ENCODE peak calls at places on chromosomes 11 and 22, in five cellular contexts. F, B, X, V and W are unnamed samples.

GRCh38 chr11:35549787-35550186 is 24.4 kb upstream of the PAMR1 start:
- DNase-seq in B (no peak), X (no peak), V (no peak), F (no peak), W (no peak)

GRCh38 chr11:46710821-46711269 is 8.2 kb upstream of the F2 start:
- DNase-seq in F (no peak), B (peak), V (peak), X (no peak), W (no peak)

GRCh38 chr22:20238567-20239062 is 29.5 kb downstream of the RTN4R start:
- DNase-seq in B (peak), V (no peak), X (peak), F (peak), W (peak)

GRCh38 chr22:49203091-49203862 is 624.4 kb downstream of the BRD1 start:
- DNase-seq in F (peak), V (peak), B (no peak), X (peak), W (no peak)

GRCh38 chr11:114237321-114238280 is 58.6 kb upstream of the NNMT start:
- DNase-seq in V (no peak), F (no peak), B (no peak), X (peak), W (no peak)

GRCh38 chr22:23401111-23401909 is 178.8 kb downstream of the IGLL1 start:
- DNase-seq in V (peak), B (no peak), F (no peak), X (no peak), W (no peak)

GRCh38 chr11:111334495-111335123 is 36.3 kb downstream of the POU2AF3 start:
- DNase-seq in X (no peak), B (peak), F (peak), V (no peak), W (peak)

GRCh38 chr11:74380746-74381439 is 17.3 kb downstream of the PGM2L1 start:
- DNase-seq in X (no peak), F (peak), B (peak), V (no peak), W (peak)

GRCh38 chr11:36411202-36411640 is 98.9 kb downstream of the TRAF6 start:
- DNase-seq in F (peak), X (peak), V (no peak), B (peak), W (no peak)

GRCh38 chr11:10201343-10201742 is 92.7 kb downstream of the SBF2 start:
- DNase-seq in F (no peak), V (no peak), X (no peak), B (no peak), W (no peak)

GRCh38 chr11:7384691-7385090 is 100.6 kb upstream of the OLFML1 start:
- DNase-seq in X (no peak), B (no peak), V (no peak), F (no peak), W (no peak)

GRCh38 chr22:39979048-39979447 is 15.7 kb upstream of the FAM83F start:
- DNase-seq in V (no peak), F (no peak), B (no peak), X (no peak), W (no peak)

GRCh38 chr22:38756631-38757463 is 1.0 kb upstream of the SUN2 start:
- DNase-seq in F (no peak), X (peak), V (no peak), B (peak), W (no peak)

GRCh38 chr11:103257360-103257759 is 148.1 kb downstream of the DYNC2H1 start:
- DNase-seq in X (no peak), B (no peak), F (no peak), V (no peak), W (no peak)

GRCh38 chr22:39959640-39960447 is at the start of gene TMA7B:
- DNase-seq in B (no peak), V (no peak), F (peak), X (peak), W (no peak)

GRCh38 chr11:126102436-126102894 is 39.8 kb upstream of the CDON start:
- DNase-seq in X (no peak), B (peak), V (no peak), F (peak), W (peak)

GRCh38 chr22:43007519-43008102 is 7.3 kb downstream of the PACSIN2 start:
- DNase-seq in F (peak), B (peak), X (no peak), V (no peak), W (no peak)

GRCh38 chr22:31537019-31537535 is 40.7 kb downstream of the SFI1 start:
- DNase-seq in V (peak), F (no peak), X (no peak), B (no peak), W (no peak)

GRCh38 chr22:50057868-50058311 is at the start of gene TTLL8:
- DNase-seq in B (no peak), V (no peak), F (no peak), X (no peak), W (no peak)

GRCh38 chr11:115653076-115653475 is 148.9 kb upstream of the CADM1 start:
- DNase-seq in B (no peak), V (no peak), F (no peak), X (no peak), W (no peak)

GRCh38 chr11:22031791-22032190 is 161.1 kb upstream of the ANO5 start:
- DNase-seq in B (no peak), X (no peak), F (no peak), V (no peak), W (no peak)

GRCh38 chr22:31870890-31871289 is 73.4 kb upstream of the YWHAH start:
- DNase-seq in V (no peak), F (no peak), X (no peak), B (peak), W (peak)

GRCh38 chr11:92211576-92212167 is 12.9 kb upstream of the FAT3 start:
- DNase-seq in B (no peak), F (no peak), X (no peak), V (no peak), W (peak)

GRCh38 chr11:94719864-94720263 is 48.3 kb upstream of the AMOTL1 start:
- DNase-seq in F (no peak), X (no peak), B (no peak), V (no peak), W (no peak)

GRCh38 chr11:92153542-92153941 is 71.1 kb upstream of the FAT3 start:
- DNase-seq in X (no peak), F (no peak), V (no peak), B (no peak), W (no peak)

GRCh38 chr22:19003518-19003917 is 67.4 kb upstream of the PRODH start:
- DNase-seq in B (no peak), V (no peak), F (no peak), X (no peak), W (no peak)

GRCh38 chr11:35912883-35913614 is 30.8 kb upstream of the LDLRAD3 start:
- DNase-seq in F (no peak), V (no peak), X (no peak), B (no peak), W (no peak)

GRCh38 chr11:8252388-8252787 is 11.3 kb downstream of the LMO1 start:
- DNase-seq in F (no peak), X (peak), B (no peak), V (peak), W (no peak)

GRCh38 chr11:128095459-128096096 is 491.8 kb downstream of the ETS1 start:
- DNase-seq in V (no peak), B (no peak), F (no peak), X (no peak), W (no peak)

GRCh38 chr22:30325724-30326703 is 727 bp downstream of the TBC1D10A start:
- DNase-seq in B (peak), V (peak), F (peak), X (no peak), W (peak)

GRCh38 chr11:85756401-85757200 is 54.3 kb downstream of the SYTL2 start:
- DNase-seq in F (peak), B (peak), X (no peak), V (no peak), W (peak)

GRCh38 chr11:1300569-1301187 is 8.8 kb downstream of the TOLLIP start:
- DNase-seq in F (peak), V (no peak), B (no peak), X (peak), W (no peak)

GRCh38 chr11:124987096-124987495 is 33.1 kb downstream of the CCDC15 start:
- DNase-seq in B (no peak), X (no peak), V (no peak), F (no peak), W (no peak)

GRCh38 chr11:59706518-59707285 is 6.9 kb downstream of the OR10V1 start:
- DNase-seq in X (no peak), F (peak), V (no peak), B (peak), W (no peak)

GRCh38 chr11:83023410-83023809 is 48.3 kb downstream of the RAB30 start:
- DNase-seq in B (no peak), V (no peak), F (no peak), X (no peak), W (no peak)

GRCh38 chr11:31487848-31488247 is 21.6 kb downstream of the IMMP1L start:
- DNase-seq in X (no peak), F (no peak), V (no peak), B (no peak), W (no peak)

GRCh38 chr11:31492320-31492913 is 17.0 kb downstream of the IMMP1L start:
- DNase-seq in F (no peak), V (no peak), B (no peak), X (no peak), W (no peak)

DNA sequence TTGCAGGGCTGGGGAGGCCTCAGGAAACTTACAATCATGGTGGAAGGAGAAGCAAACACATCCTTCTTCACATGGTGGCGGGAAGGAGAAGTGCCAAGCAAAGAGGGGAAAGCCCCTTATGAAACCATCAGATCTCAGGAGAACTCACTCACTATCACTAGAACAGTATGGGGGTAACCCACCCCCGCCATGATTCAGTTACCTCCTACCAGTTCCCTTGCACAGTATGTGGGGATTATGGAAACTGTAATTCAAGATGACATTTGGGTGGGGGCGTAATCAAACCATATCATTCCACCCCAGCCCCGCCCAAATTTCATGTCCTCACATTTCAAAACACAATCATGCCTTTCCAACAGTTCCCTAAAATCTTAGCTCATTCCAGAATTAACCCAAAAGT is 16.2 kb downstream of the IMMP1L start:
- DNase-seq in V (no peak), X (no peak), B (no peak), F (no peak), W (no peak)
- TF ChIP-seq POLR2AphosphoS5 in V (no peak), X (no peak), B (no peak), F (no peak), W (no peak)

GRCh38 chr22:41448189-41448808 is 1.7 kb upstream of the TOB2 start:
- DNase-seq in V (peak), X (peak), B (peak), F (peak), W (peak)
- TF ChIP-seq POLR2A in V (peak), X (peak), B (peak), F (peak), W (peak)

GRCh38 chr11:64887234-64887756 is 8.9 kb upstream of the EHD1 start:
- DNase-seq in V (no peak), X (no peak), F (no peak), B (no peak), W (no peak)
- H3K4me3 ChIP-seq in V (no peak), X (no peak), F (peak), B (no peak), W (no peak)

DNA sequence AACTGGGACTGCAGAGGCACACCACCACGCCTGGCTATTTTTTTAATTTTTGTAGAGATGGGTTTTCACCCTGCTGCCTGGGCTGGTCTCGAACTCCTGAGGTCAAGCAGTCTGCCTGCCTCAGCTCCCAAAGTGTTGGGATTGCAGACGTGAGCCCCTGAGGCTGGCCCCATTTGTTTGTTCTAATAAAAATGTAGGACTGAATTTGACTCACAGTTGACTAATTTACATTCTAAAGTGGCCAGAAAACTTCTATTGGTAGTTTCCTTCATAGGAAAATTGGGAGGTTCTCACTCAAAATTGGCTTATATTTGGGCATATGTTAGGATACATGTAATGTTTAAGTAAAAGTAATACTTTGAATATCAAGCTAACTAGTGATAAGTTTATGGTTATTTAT is 35.0 kb downstream of the PPFIA1 start:
- DNase-seq in X (no peak), V (no peak), F (no peak), B (no peak), W (no peak)
- TF ChIP-seq POLR2AphosphoS5 in X (no peak), V (no peak), F (no peak), B (no peak), W (no peak)

GRCh38 chr11:119318240-119319135 is 1.6 kb upstream of the MCAM start:
- DNase-seq in B (peak), F (no peak), V (peak), X (no peak), W (no peak)
- TF ChIP-seq POLR2A in B (peak), F (peak), V (peak), X (no peak), W (no peak)